ENCODE peak calls at places on chromosomes 2 and 18, in five cellular contexts. One of them, this sample, is unnamed.

GRCh38 chr2:145110668-145111067 is 590.7 kb upstream of the ZEB2 start:
- DNase-seq in GM12891: no peak
- DNase-seq in SK-N-SH: no peak
- DNase-seq in H1: no peak
- DNase-seq in HepG2: no peak
- DNase-seq in this sample: no peak

GRCh38 chr2:158967731-158968395 is 577 bp upstream of the TANC1 start:
- DNase-seq in GM12891: peak
- DNase-seq in SK-N-SH: peak
- DNase-seq in H1: no peak
- DNase-seq in HepG2: no peak
- DNase-seq in this sample: no peak

GRCh38 chr2:32553829-32554432 is 73.9 kb upstream of the TTC27 start:
- DNase-seq in GM12891: peak
- DNase-seq in SK-N-SH: peak
- DNase-seq in H1: no peak
- DNase-seq in HepG2: peak
- DNase-seq in this sample: no peak

GRCh38 chr2:200042944-200043343 is 87.6 kb downstream of the MAIP1 start:
- DNase-seq in GM12891: no peak
- DNase-seq in SK-N-SH: no peak
- DNase-seq in H1: no peak
- DNase-seq in HepG2: no peak
- DNase-seq in this sample: no peak

GRCh38 chr2:206801417-206801772 is 36.0 kb downstream of the FASTKD2 start:
- DNase-seq in GM12891: no peak
- DNase-seq in SK-N-SH: no peak
- DNase-seq in H1: no peak
- DNase-seq in HepG2: no peak
- DNase-seq in this sample: no peak

GRCh38 chr2:29463181-29463900 is 348.1 kb downstream of the CLIP4 start:
- DNase-seq in GM12891: no peak
- DNase-seq in SK-N-SH: no peak
- DNase-seq in H1: no peak
- DNase-seq in HepG2: no peak
- DNase-seq in this sample: no peak

GRCh38 chr2:212145111-212145510 is 393.5 kb downstream of the ERBB4 start:
- DNase-seq in GM12891: no peak
- DNase-seq in SK-N-SH: no peak
- DNase-seq in H1: no peak
- DNase-seq in HepG2: no peak
- DNase-seq in this sample: no peak

GRCh38 chr2:124112966-124113365 is 87.9 kb downstream of the CNTNAP5 start:
- DNase-seq in GM12891: no peak
- DNase-seq in SK-N-SH: no peak
- DNase-seq in H1: no peak
- DNase-seq in HepG2: no peak
- DNase-seq in this sample: no peak

GRCh38 chr18:48818329-48819254 is 132.2 kb downstream of the SMAD7 start:
- DNase-seq in GM12891: no peak
- DNase-seq in SK-N-SH: no peak
- DNase-seq in H1: no peak
- DNase-seq in HepG2: no peak
- DNase-seq in this sample: no peak

GRCh38 chr18:34222025-34222395 is 2.7 kb downstream of the NOL4 start:
- DNase-seq in GM12891: no peak
- DNase-seq in SK-N-SH: peak
- DNase-seq in H1: no peak
- DNase-seq in HepG2: no peak
- DNase-seq in this sample: no peak

GRCh38 chr18:70496749-70497294 is 208.0 kb downstream of the SOCS6 start:
- DNase-seq in GM12891: no peak
- DNase-seq in SK-N-SH: peak
- DNase-seq in H1: no peak
- DNase-seq in HepG2: no peak
- DNase-seq in this sample: no peak

GRCh38 chr2:139469985-139470384 is 689.8 kb upstream of the NXPH2 start:
- DNase-seq in GM12891: no peak
- DNase-seq in SK-N-SH: no peak
- DNase-seq in H1: no peak
- DNase-seq in HepG2: no peak
- DNase-seq in this sample: no peak

GRCh38 chr2:25825238-25825637 is 53.0 kb downstream of the ASXL2 start:
- DNase-seq in GM12891: no peak
- DNase-seq in SK-N-SH: no peak
- DNase-seq in H1: no peak
- DNase-seq in HepG2: no peak
- DNase-seq in this sample: no peak

GRCh38 chr2:190849774-190850173 is 30.8 kb upstream of the GLS start:
- DNase-seq in GM12891: no peak
- DNase-seq in SK-N-SH: no peak
- DNase-seq in H1: no peak
- DNase-seq in HepG2: no peak
- DNase-seq in this sample: no peak

GRCh38 chr2:202096736-202097135 is 23.7 kb downstream of the KIAA2012 start:
- DNase-seq in GM12891: no peak
- DNase-seq in SK-N-SH: no peak
- DNase-seq in H1: no peak
- DNase-seq in HepG2: no peak
- DNase-seq in this sample: no peak

GRCh38 chr2:217970206-217970605 is 32.6 kb downstream of the TNS1 start:
- DNase-seq in GM12891: no peak
- DNase-seq in SK-N-SH: no peak
- DNase-seq in H1: no peak
- DNase-seq in HepG2: no peak
- DNase-seq in this sample: no peak

GRCh38 chr2:10447300-10448207 is 573 bp downstream of the ODC1 start:
- DNase-seq in GM12891: peak
- DNase-seq in SK-N-SH: peak
- DNase-seq in H1: no peak
- DNase-seq in HepG2: peak
- DNase-seq in this sample: no peak

GRCh38 chr18:79523221-79523737 is 127.5 kb downstream of the NFATC1 start:
- DNase-seq in GM12891: no peak
- DNase-seq in SK-N-SH: no peak
- DNase-seq in H1: no peak
- DNase-seq in HepG2: no peak
- DNase-seq in this sample: no peak

GRCh38 chr18:10442551-10442971 is 11.9 kb upstream of the APCDD1 start:
- DNase-seq in GM12891: no peak
- DNase-seq in SK-N-SH: no peak
- DNase-seq in H1: no peak
- DNase-seq in HepG2: no peak
- DNase-seq in this sample: no peak

GRCh38 chr18:27449104-27449503 is 264.0 kb upstream of the CHST9 start:
- DNase-seq in GM12891: no peak
- DNase-seq in SK-N-SH: no peak
- DNase-seq in H1: no peak
- DNase-seq in HepG2: no peak
- DNase-seq in this sample: no peak

GRCh38 chr2:126658910-126659613 is 3.1 kb downstream of the GYPC start:
- DNase-seq in GM12891: no peak
- DNase-seq in SK-N-SH: no peak
- DNase-seq in H1: no peak
- DNase-seq in HepG2: no peak
- DNase-seq in this sample: no peak

GRCh38 chr2:170530284-170530745 is 184.8 kb upstream of the SP5 start:
- DNase-seq in GM12891: no peak
- DNase-seq in SK-N-SH: peak
- DNase-seq in H1: no peak
- DNase-seq in HepG2: peak
- DNase-seq in this sample: no peak

GRCh38 chr2:168961450-168962229 is 60.5 kb downstream of the G6PC2 start:
- DNase-seq in GM12891: no peak
- DNase-seq in SK-N-SH: peak
- DNase-seq in H1: peak
- DNase-seq in HepG2: peak
- DNase-seq in this sample: peak

GRCh38 chr2:195533771-195534642 is 123.0 kb upstream of the SLC39A10 start:
- DNase-seq in GM12891: no peak
- DNase-seq in SK-N-SH: no peak
- DNase-seq in H1: no peak
- DNase-seq in HepG2: no peak
- DNase-seq in this sample: no peak

GRCh38 chr2:230972046-230972445 is 23.9 kb upstream of the SPATA3 start:
- DNase-seq in GM12891: no peak
- DNase-seq in SK-N-SH: no peak
- DNase-seq in H1: no peak
- DNase-seq in HepG2: no peak
- DNase-seq in this sample: no peak

GRCh38 chr18:62165583-62165982 is 21.3 kb downstream of the PIGN start:
- DNase-seq in GM12891: no peak
- DNase-seq in SK-N-SH: no peak
- DNase-seq in H1: no peak
- DNase-seq in HepG2: no peak
- DNase-seq in this sample: no peak

GRCh38 chr18:32319084-32319483 is 129.2 kb downstream of the MEP1B start:
- DNase-seq in GM12891: no peak
- DNase-seq in SK-N-SH: no peak
- DNase-seq in H1: no peak
- DNase-seq in HepG2: peak
- DNase-seq in this sample: no peak

GRCh38 chr2:42101641-42102605 is 54.1 kb downstream of the PKDCC start:
- DNase-seq in GM12891: peak
- DNase-seq in SK-N-SH: no peak
- DNase-seq in H1: no peak
- DNase-seq in HepG2: peak
- DNase-seq in this sample: peak

GRCh38 chr18:44943201-44943881 is 262.7 kb downstream of the SETBP1 start:
- DNase-seq in GM12891: no peak
- DNase-seq in SK-N-SH: no peak
- DNase-seq in H1: peak
- DNase-seq in HepG2: no peak
- DNase-seq in this sample: no peak

GRCh38 chr18:966095-967036 is 61.7 kb downstream of the ADCYAP1 start:
- DNase-seq in GM12891: no peak
- DNase-seq in SK-N-SH: no peak
- DNase-seq in H1: no peak
- DNase-seq in HepG2: no peak
- DNase-seq in this sample: no peak

GRCh38 chr2:17615728-17616351 is 75.3 kb downstream of the VSNL1 start:
- DNase-seq in GM12891: no peak
- DNase-seq in SK-N-SH: no peak
- DNase-seq in H1: no peak
- DNase-seq in HepG2: peak
- DNase-seq in this sample: no peak

GRCh38 chr2:150085478-150085877 is 402.0 kb downstream of the RND3 start:
- DNase-seq in GM12891: no peak
- DNase-seq in SK-N-SH: no peak
- DNase-seq in H1: no peak
- DNase-seq in HepG2: no peak
- DNase-seq in this sample: no peak

GRCh38 chr2:172329404-172330059 is 97.9 kb upstream of the ITGA6 start:
- DNase-seq in GM12891: no peak
- DNase-seq in SK-N-SH: no peak
- DNase-seq in H1: no peak
- DNase-seq in HepG2: no peak
- DNase-seq in this sample: no peak

GRCh38 chr2:96760986-96761832 is 507 bp downstream of the CNNM4 start:
- DNase-seq in GM12891: no peak
- DNase-seq in SK-N-SH: no peak
- DNase-seq in H1: no peak
- DNase-seq in HepG2: peak
- DNase-seq in this sample: no peak

GRCh38 chr2:95333888-95334338 is 36.8 kb downstream of the KCNIP3 start:
- DNase-seq in GM12891: no peak
- DNase-seq in SK-N-SH: no peak
- DNase-seq in H1: no peak
- DNase-seq in HepG2: no peak
- DNase-seq in this sample: no peak

GRCh38 chr2:10236571-10237391 is 65.9 kb upstream of the HPCAL1 start:
- DNase-seq in GM12891: no peak
- DNase-seq in SK-N-SH: peak
- DNase-seq in H1: no peak
- DNase-seq in HepG2: no peak
- DNase-seq in this sample: no peak

GRCh38 chr18:48351216-48352050 is 57.8 kb downstream of the ZBTB7C start:
- DNase-seq in GM12891: no peak
- DNase-seq in SK-N-SH: no peak
- DNase-seq in H1: no peak
- DNase-seq in HepG2: no peak
- DNase-seq in this sample: no peak

DNA sequence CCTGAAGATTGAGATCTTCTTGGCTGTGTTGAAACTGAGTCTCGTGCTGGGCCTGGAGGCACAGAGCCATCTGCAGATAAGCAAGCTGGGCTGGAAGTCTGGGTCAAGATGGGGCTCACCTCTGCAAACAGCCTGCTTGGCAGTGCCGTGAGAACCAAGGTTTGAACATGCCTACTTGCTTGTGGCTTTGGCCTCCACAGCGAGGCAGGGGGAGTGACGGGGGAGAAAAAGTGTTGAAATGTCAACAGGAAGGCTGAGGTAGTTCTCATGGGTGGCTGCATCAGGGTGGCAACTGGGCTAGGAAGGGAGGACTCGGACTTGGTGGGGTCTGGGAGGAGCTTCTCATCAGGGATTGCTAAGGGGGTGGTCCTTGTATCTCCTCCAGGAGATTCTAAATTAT is 99.7 kb downstream of the THNSL2 start:
- DNase-seq in GM12891: no peak
- DNase-seq in SK-N-SH: no peak
- DNase-seq in H1: no peak
- DNase-seq in HepG2: no peak
- DNase-seq in this sample: no peak
- TF ChIP-seq TAF1 in GM12891: no peak
- TF ChIP-seq TAF1 in SK-N-SH: no peak
- TF ChIP-seq TAF1 in H1: no peak
- TF ChIP-seq TAF1 in HepG2: no peak
- TF ChIP-seq TAF1 in this sample: no peak

GRCh38 chr2:98454073-98454472 is 9.4 kb downstream of the INPP4A start:
- DNase-seq in GM12891: no peak
- DNase-seq in SK-N-SH: no peak
- DNase-seq in H1: no peak
- DNase-seq in HepG2: no peak
- DNase-seq in this sample: no peak
- TF ChIP-seq TAF1 in GM12891: no peak
- TF ChIP-seq TAF1 in SK-N-SH: no peak
- TF ChIP-seq TAF1 in H1: no peak
- TF ChIP-seq TAF1 in HepG2: no peak
- TF ChIP-seq TAF1 in this sample: no peak

GRCh38 chr2:240467659-240468299 is 32.3 kb downstream of the GPC1 start:
- DNase-seq in GM12891: peak
- DNase-seq in SK-N-SH: peak
- DNase-seq in H1: no peak
- DNase-seq in HepG2: no peak
- DNase-seq in this sample: peak
- TF ChIP-seq TAF1 in GM12891: no peak
- TF ChIP-seq TAF1 in SK-N-SH: no peak
- TF ChIP-seq TAF1 in H1: no peak
- TF ChIP-seq TAF1 in HepG2: no peak
- TF ChIP-seq TAF1 in this sample: no peak

DNA sequence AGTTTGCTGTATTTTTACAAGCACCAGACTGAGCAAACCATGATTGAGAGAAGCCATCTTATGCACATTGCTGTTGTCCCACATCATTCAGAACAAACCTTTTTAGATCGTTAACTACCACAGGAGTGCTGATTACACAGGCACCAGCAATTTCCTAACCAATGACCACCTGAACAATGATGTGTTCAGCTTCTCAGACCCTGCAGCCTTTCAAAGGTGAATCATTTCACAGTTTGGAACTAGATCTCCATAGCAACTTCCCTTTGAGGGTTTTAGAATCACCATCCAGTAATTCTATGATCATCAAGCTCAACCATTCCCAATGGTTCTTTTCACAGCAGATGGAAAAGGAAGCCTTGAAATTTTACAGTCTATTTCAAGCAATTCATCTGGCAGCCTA is 71.4 kb downstream of the OLA1 start:
- DNase-seq in GM12891: no peak
- DNase-seq in SK-N-SH: no peak
- DNase-seq in H1: no peak
- DNase-seq in HepG2: no peak
- DNase-seq in this sample: no peak
- TF ChIP-seq TAF1 in GM12891: no peak
- TF ChIP-seq TAF1 in SK-N-SH: no peak
- TF ChIP-seq TAF1 in H1: no peak
- TF ChIP-seq TAF1 in HepG2: no peak
- TF ChIP-seq TAF1 in this sample: no peak

This sample was measured in GM12892.